ENCODE peak calls at places on chromosome X, in seven cellular contexts. A, Q, O, X, M, D and N are unnamed samples. For H3K4me1 and H3K9me3, the result is how much of the 10 kb centered on the place peaks cover.

GRCh38 chrX:47191331-47191730 is 2.3 kb upstream of the UBA1 start:
- DNase-seq in A (peak), Q (peak), O (no peak), X (no peak), M (no peak), D (peak), N (peak)

GRCh38 chrX:46184749-46185148 is 360.5 kb downstream of the ZNF674 start:
- DNase-seq in A (no peak), Q (no peak), O (no peak), X (no peak), M (no peak), D (no peak), N (no peak)

GRCh38 chrX:12711435-12712040 is 79.7 kb upstream of the PRPS2 start:
- DNase-seq in A (no peak), Q (no peak), O (no peak), X (no peak), M (no peak), D (no peak), N (no peak)

GRCh38 chrX:40403757-40404156 is 177.0 kb upstream of the ATP6AP2 start:
- DNase-seq in A (no peak), Q (no peak), O (no peak), X (no peak), M (no peak), D (no peak), N (no peak)

GRCh38 chrX:130245441-130245840 is 23.3 kb downstream of the ZNF280C start:
- DNase-seq in A (no peak), Q (no peak), O (no peak), X (no peak), M (no peak), D (no peak), N (no peak)

GRCh38 chrX:19225906-19226305 is 103.6 kb upstream of the ADGRG2 start:
- DNase-seq in A (peak), Q (no peak), O (no peak), X (no peak), M (no peak), D (peak), N (no peak)

GRCh38 chrX:134999469-134999868 is 8.7 kb downstream of the SMIM10 start:
- DNase-seq in A (peak), Q (no peak), O (peak), X (no peak), M (no peak), D (peak), N (peak)

GRCh38 chrX:13341491-13342101 is 21.7 kb upstream of the ATXN3L start:
- DNase-seq in A (peak), Q (no peak), O (no peak), X (no peak), M (no peak), D (no peak), N (peak)

GRCh38 chrX:38221391-38221929 is 789 bp upstream of the SRPX start:
- DNase-seq in A (no peak), Q (no peak), O (no peak), X (no peak), M (no peak), D (no peak), N (no peak)

GRCh38 chrX:111928457-111928856 is 52.5 kb downstream of the TRPC5OS start:
- DNase-seq in A (no peak), Q (no peak), O (no peak), X (no peak), M (no peak), D (no peak), N (no peak)

GRCh38 chrX:34880656-34881055 is 61.9 kb upstream of the FAM47B start:
- DNase-seq in A (no peak), Q (no peak), O (no peak), X (no peak), M (no peak), D (peak), N (no peak)

GRCh38 chrX:78650906-78651437 is 8.2 kb downstream of the RTL3 start:
- DNase-seq in A (no peak), Q (no peak), O (no peak), X (no peak), M (no peak), D (peak), N (no peak)

GRCh38 chrX:125205084-125205917 is 114.4 kb upstream of the TEX13C start:
- DNase-seq in A (no peak), Q (peak), O (no peak), X (peak), M (no peak), D (no peak), N (no peak)

GRCh38 chrX:133685806-133686205 is 270.5 kb upstream of the GPC4 start:
- DNase-seq in A (peak), Q (no peak), O (no peak), X (no peak), M (no peak), D (peak), N (no peak)

GRCh38 chrX:21946925-21947641 is 6.6 kb downstream of the SMS start:
- DNase-seq in A (no peak), Q (no peak), O (no peak), X (no peak), M (peak), D (peak), N (no peak)
- H3K4me1 ChIP-seq in A (under half), Q (under half), O (under half), X (under half), M (under half), D (under half), N (under half)

DNA sequence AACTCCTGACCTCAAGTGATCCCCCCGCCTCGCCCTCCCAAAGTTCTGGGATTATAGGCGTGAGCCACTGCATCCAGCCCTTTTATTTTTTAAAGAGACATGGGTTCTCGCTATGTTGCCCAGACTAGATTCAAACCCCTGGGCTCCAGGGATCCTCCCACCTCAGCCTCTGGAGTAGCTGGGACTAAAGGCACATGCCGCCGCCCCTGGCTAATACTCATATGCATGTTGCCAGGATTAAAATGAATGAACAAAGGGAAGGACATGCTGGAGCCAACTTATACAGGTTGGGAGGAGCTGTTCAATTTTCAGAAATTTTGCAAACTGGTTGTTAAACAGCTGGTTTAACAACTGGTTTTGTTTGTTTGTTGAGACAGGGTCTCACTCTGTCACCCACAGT is 1.4 kb upstream of the FTSJ1 start:
- DNase-seq in A (no peak), Q (no peak), O (no peak), X (no peak), M (no peak), D (no peak), N (no peak)
- H3K27ac ChIP-seq in A (no peak), Q (no peak), O (no peak), X (no peak), M (no peak), D (no peak), N (no peak)

GRCh38 chrX:80207327-80207726 is 192.8 kb downstream of the TBX22 start:
- DNase-seq in A (no peak), Q (no peak), O (no peak), X (no peak), M (no peak), D (no peak), N (no peak)

DNA sequence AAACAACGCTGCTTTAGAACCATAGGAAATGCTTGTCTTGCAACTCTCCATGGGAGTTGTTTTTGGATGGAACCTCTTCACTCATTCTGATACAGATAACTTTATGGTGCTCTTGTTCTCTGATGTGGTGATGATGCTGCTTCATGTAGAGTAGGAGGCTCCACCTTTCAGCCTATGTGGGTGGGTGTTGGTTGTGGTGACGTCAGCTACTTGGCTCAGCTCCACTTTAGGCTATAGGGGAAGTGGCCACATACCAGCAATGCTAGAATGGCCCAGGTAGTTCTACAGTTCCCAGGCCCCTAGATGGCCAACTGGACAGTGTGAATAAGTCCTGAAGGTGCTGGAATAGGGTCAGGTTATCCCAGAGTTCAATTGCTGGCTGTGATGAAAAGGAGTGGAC is 192.1 kb downstream of the TBX22 start:
- DNase-seq in A (no peak), Q (no peak), O (no peak), X (no peak), M (no peak), D (no peak), N (no peak)
- H3K9me3 ChIP-seq in A (under half), Q (under half), O (under half), X (under half), M (under half), D (under half), N (under half)

GRCh38 chrX:68997461-68997860 is 167.8 kb downstream of the PJA1 start:
- DNase-seq in A (no peak), Q (no peak), O (no peak), X (no peak), M (no peak), D (no peak), N (no peak)

GRCh38 chrX:68999931-69000330 is 165.3 kb downstream of the PJA1 start:
- DNase-seq in A (no peak), Q (no peak), O (no peak), X (no peak), M (no peak), D (no peak), N (no peak)

GRCh38 chrX:68997911-68998310 is 167.3 kb downstream of the PJA1 start:
- DNase-seq in A (no peak), Q (no peak), O (no peak), X (peak), M (no peak), D (no peak), N (no peak)

GRCh38 chrX:68999351-68999750 is 165.9 kb downstream of the PJA1 start:
- DNase-seq in A (no peak), Q (no peak), O (peak), X (no peak), M (no peak), D (no peak), N (no peak)

GRCh38 chrX:68998716-68999115 is 166.5 kb downstream of the PJA1 start:
- DNase-seq in A (no peak), Q (no peak), O (no peak), X (no peak), M (peak), D (no peak), N (no peak)
- H3K4me1 ChIP-seq in A (under half), Q (under half), O (under half), X (under half), M (under half), D (under half), N (under half)

GRCh38 chrX:48522291-48522690 is 683 bp downstream of the EBP start:
- DNase-seq in A (no peak), Q (no peak), O (no peak), X (no peak), M (no peak), D (no peak), N (no peak)
- H3K27ac ChIP-seq in A (peak), Q (peak), O (no peak), X (peak), M (peak), D (peak), N (peak)

GRCh38 chrX:123464709-123465108 is 268.1 kb downstream of the THOC2 start:
- DNase-seq in A (no peak), Q (no peak), O (no peak), X (no peak), M (no peak), D (no peak), N (no peak)

DNA sequence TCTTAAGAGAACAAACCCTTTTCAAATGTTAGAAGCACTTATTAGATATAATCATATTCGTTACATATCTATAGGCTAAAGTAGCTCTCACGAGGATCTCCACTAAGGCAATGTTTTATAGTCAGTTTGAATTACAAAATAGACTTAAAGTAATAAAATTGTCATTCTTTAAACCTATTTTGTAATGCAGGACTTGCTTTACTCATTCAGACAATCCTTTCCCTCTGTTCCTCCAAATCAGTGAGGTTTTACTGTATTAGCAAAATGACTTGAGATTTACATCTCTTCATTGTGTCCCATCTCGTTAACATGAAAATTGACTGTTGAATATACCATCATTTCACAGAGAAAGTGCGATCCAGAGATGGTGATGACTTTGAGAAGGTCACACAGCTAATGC is 264.4 kb downstream of the THOC2 start:
- DNase-seq in A (no peak), Q (no peak), O (no peak), X (no peak), M (no peak), D (no peak), N (no peak)
- H3K9me3 ChIP-seq in A (under half), Q (under half), O (under half), X (under half), M (under half), D (under half), N (under half)

GRCh38 chrX:25005034-25005381 is 10.8 kb downstream of the ARX start:
- DNase-seq in A (no peak), Q (no peak), O (no peak), X (no peak), M (no peak), D (no peak), N (no peak)

GRCh38 chrX:25007059-25008053 is 8.4 kb downstream of the ARX start:
- DNase-seq in A (no peak), Q (no peak), O (no peak), X (no peak), M (no peak), D (no peak), N (no peak)

GRCh38 chrX:25004485-25005032 is 11.2 kb downstream of the ARX start:
- DNase-seq in A (no peak), Q (no peak), O (no peak), X (no peak), M (no peak), D (no peak), N (no peak)

GRCh38 chrX:25005382-25006185 is 10.2 kb downstream of the ARX start:
- DNase-seq in A (no peak), Q (no peak), O (no peak), X (no peak), M (no peak), D (no peak), N (no peak)

DNA sequence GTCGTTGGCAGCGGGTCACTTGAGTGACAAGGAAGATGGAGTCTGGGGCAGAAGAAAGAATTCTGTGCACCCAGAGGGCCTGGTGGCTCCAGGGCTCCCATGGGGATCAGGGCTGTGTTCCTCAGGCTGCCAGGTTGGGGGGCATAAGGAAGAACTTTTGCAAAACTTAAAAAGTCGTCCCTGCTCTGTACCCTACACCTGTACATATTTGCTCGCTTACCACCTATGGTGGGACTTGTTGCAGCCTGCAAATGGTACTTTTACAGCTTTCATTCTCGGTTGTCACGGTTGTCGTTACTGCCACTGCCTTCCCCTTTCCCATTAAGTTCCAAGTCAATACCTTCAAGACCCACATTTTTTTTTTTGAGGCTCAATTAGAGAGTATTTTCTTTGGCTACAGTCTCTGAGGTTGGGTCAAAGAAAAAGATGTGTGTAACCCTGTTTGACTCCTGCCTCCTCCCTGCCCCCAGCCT is 9.1 kb downstream of the ARX start:
- DNase-seq in A (no peak), Q (no peak), O (no peak), X (no peak), M (no peak), D (no peak), N (no peak)
- H3K4me1 ChIP-seq in A (under half), Q (under half), O (under half), X (under half), M (under half), D (under half), N (under half)